ENCODE peak calls at places on chromosomes 4 and X, in nine cellular contexts. One of them, this sample, is unnamed.

GRCh38 chr4:173211222-173211621 is 42.6 kb downstream of the GALNT7 start:
- DNase-seq in left ventricle myocardium inferior: no peak
- DNase-seq in body of pancreas: no peak
- DNase-seq in CD8-positive, alpha-beta memory T cell: no peak
- DNase-seq in GM23248: no peak
- DNase-seq in right atrium auricular region: no peak
- DNase-seq in H1: no peak
- DNase-seq in heart right ventricle: no peak
- DNase-seq in caudate nucleus: no peak
- DNase-seq in this sample: no peak

GRCh38 chrX:101260435-101260834 is 30.7 kb downstream of the TAF7L start:
- DNase-seq in right atrium auricular region: no peak
- DNase-seq in CD8-positive, alpha-beta memory T cell: no peak
- DNase-seq in H1: no peak
- DNase-seq in GM23248: peak
- DNase-seq in left ventricle myocardium inferior: no peak
- DNase-seq in caudate nucleus: no peak
- DNase-seq in body of pancreas: no peak
- DNase-seq in heart right ventricle: no peak
- DNase-seq in this sample: no peak

GRCh38 chr4:154928640-154929257 is 147.7 kb downstream of the RBM46 start:
- DNase-seq in left ventricle myocardium inferior: no peak
- DNase-seq in caudate nucleus: no peak
- DNase-seq in CD8-positive, alpha-beta memory T cell: no peak
- DNase-seq in body of pancreas: no peak
- DNase-seq in right atrium auricular region: no peak
- DNase-seq in GM23248: peak
- DNase-seq in H1: no peak
- DNase-seq in heart right ventricle: no peak
- DNase-seq in this sample: no peak

GRCh38 chr4:55635282-55635681 is 816 bp downstream of the NMU start:
- DNase-seq in CD8-positive, alpha-beta memory T cell: no peak
- DNase-seq in caudate nucleus: no peak
- DNase-seq in GM23248: no peak
- DNase-seq in body of pancreas: no peak
- DNase-seq in left ventricle myocardium inferior: no peak
- DNase-seq in H1: no peak
- DNase-seq in heart right ventricle: no peak
- DNase-seq in right atrium auricular region: no peak
- DNase-seq in this sample: no peak

GRCh38 chrX:154294791-154295580 is at the start of gene TEX28:
- DNase-seq in left ventricle myocardium inferior: no peak
- DNase-seq in caudate nucleus: no peak
- DNase-seq in GM23248: no peak
- DNase-seq in CD8-positive, alpha-beta memory T cell: no peak
- DNase-seq in right atrium auricular region: no peak
- DNase-seq in body of pancreas: no peak
- DNase-seq in heart right ventricle: no peak
- DNase-seq in H1: no peak
- DNase-seq in this sample: no peak

GRCh38 chr4:110508827-110509446 is 33.0 kb downstream of the ENPEP start:
- DNase-seq in H1: no peak
- DNase-seq in right atrium auricular region: no peak
- DNase-seq in left ventricle myocardium inferior: no peak
- DNase-seq in caudate nucleus: no peak
- DNase-seq in CD8-positive, alpha-beta memory T cell: no peak
- DNase-seq in GM23248: peak
- DNase-seq in body of pancreas: no peak
- DNase-seq in heart right ventricle: no peak
- DNase-seq in this sample: no peak

GRCh38 chrX:9252182-9252581 is 212.7 kb upstream of the TBL1X start:
- DNase-seq in caudate nucleus: no peak
- DNase-seq in GM23248: no peak
- DNase-seq in CD8-positive, alpha-beta memory T cell: no peak
- DNase-seq in body of pancreas: no peak
- DNase-seq in heart right ventricle: no peak
- DNase-seq in right atrium auricular region: no peak
- DNase-seq in H1: no peak
- DNase-seq in left ventricle myocardium inferior: no peak
- DNase-seq in this sample: no peak

GRCh38 chrX:116318672-116319071 is 117.7 kb upstream of the SLC6A14 start:
- DNase-seq in H1: no peak
- DNase-seq in GM23248: no peak
- DNase-seq in heart right ventricle: no peak
- DNase-seq in body of pancreas: no peak
- DNase-seq in CD8-positive, alpha-beta memory T cell: no peak
- DNase-seq in left ventricle myocardium inferior: no peak
- DNase-seq in right atrium auricular region: no peak
- DNase-seq in caudate nucleus: no peak
- DNase-seq in this sample: no peak

GRCh38 chr4:17491196-17491595 is 20.7 kb downstream of the QDPR start:
- DNase-seq in right atrium auricular region: no peak
- DNase-seq in CD8-positive, alpha-beta memory T cell: no peak
- DNase-seq in heart right ventricle: no peak
- DNase-seq in caudate nucleus: no peak
- DNase-seq in H1: no peak
- DNase-seq in GM23248: no peak
- DNase-seq in left ventricle myocardium inferior: no peak
- DNase-seq in body of pancreas: no peak
- DNase-seq in this sample: no peak

GRCh38 chr4:132065940-132066495 is 1083.1 kb upstream of the PCDH10 start:
- DNase-seq in CD8-positive, alpha-beta memory T cell: no peak
- DNase-seq in heart right ventricle: no peak
- DNase-seq in body of pancreas: no peak
- DNase-seq in right atrium auricular region: no peak
- DNase-seq in left ventricle myocardium inferior: no peak
- DNase-seq in GM23248: no peak
- DNase-seq in caudate nucleus: no peak
- DNase-seq in H1: no peak
- DNase-seq in this sample: no peak

GRCh38 chrX:150643271-150643670 is 49.9 kb upstream of the MTMR1 start:
- DNase-seq in body of pancreas: no peak
- DNase-seq in right atrium auricular region: no peak
- DNase-seq in CD8-positive, alpha-beta memory T cell: no peak
- DNase-seq in H1: no peak
- DNase-seq in GM23248: peak
- DNase-seq in heart right ventricle: no peak
- DNase-seq in caudate nucleus: no peak
- DNase-seq in left ventricle myocardium inferior: no peak
- DNase-seq in this sample: no peak

GRCh38 chr4:52643846-52644245 is 15.3 kb downstream of the USP46 start:
- DNase-seq in heart right ventricle: peak
- DNase-seq in CD8-positive, alpha-beta memory T cell: no peak
- DNase-seq in left ventricle myocardium inferior: peak
- DNase-seq in GM23248: peak
- DNase-seq in body of pancreas: peak
- DNase-seq in right atrium auricular region: peak
- DNase-seq in caudate nucleus: no peak
- DNase-seq in H1: no peak
- DNase-seq in this sample: peak

GRCh38 chr4:55910140-55910539 is 38.6 kb upstream of the CEP135 start:
- DNase-seq in body of pancreas: no peak
- DNase-seq in left ventricle myocardium inferior: no peak
- DNase-seq in CD8-positive, alpha-beta memory T cell: no peak
- DNase-seq in caudate nucleus: no peak
- DNase-seq in GM23248: peak
- DNase-seq in right atrium auricular region: no peak
- DNase-seq in heart right ventricle: no peak
- DNase-seq in H1: no peak
- DNase-seq in this sample: no peak

GRCh38 chrX:24148535-24149345 is 789 bp upstream of the ZFX start:
- DNase-seq in GM23248: peak
- DNase-seq in heart right ventricle: no peak
- DNase-seq in H1: no peak
- DNase-seq in right atrium auricular region: no peak
- DNase-seq in CD8-positive, alpha-beta memory T cell: no peak
- DNase-seq in caudate nucleus: peak
- DNase-seq in left ventricle myocardium inferior: no peak
- DNase-seq in body of pancreas: peak
- DNase-seq in this sample: no peak

DNA sequence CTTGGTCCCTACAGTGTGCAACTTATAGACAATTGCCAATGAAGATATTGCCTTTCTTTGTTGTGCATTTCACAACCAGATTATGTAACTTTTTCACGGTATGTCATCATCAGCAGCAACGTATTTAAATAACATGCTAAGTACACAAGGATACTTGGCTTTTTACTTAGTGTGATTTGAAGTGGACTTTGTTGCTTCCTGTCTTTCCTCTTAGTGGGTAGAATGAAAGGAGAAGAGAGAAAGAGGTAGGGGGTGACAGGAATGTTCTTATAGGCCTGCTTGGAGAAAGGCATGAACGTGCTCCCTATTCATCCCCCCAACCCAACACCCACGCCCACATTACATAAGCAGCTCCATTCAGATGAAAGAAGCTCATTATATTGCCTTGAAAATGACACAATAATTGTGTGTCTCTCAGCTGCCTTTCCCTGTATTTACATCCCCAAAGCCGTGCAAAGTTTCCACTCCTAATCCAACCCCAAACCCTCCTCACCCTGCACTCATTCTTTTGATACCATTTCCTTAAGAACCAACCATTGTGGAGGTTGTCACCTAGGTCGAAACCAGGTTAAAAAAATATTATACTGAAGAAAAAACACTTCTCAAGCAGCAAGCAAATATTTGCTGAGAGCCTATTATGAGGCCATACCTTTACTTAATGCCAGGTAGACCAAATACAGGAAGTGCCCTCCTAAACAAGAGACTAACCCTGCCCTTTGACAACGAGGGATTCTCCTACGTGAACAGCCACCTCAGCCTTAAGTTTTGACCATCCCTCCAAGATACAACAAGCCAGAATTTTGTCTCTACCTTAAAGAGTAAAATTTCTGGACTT is 25.2 kb upstream of the GK start:
- DNase-seq in CD8-positive, alpha-beta memory T cell: no peak
- DNase-seq in body of pancreas: no peak
- DNase-seq in caudate nucleus: no peak
- DNase-seq in left ventricle myocardium inferior: no peak
- DNase-seq in right atrium auricular region: no peak
- DNase-seq in H1: no peak
- DNase-seq in GM23248: no peak
- DNase-seq in heart right ventricle: no peak
- DNase-seq in this sample: no peak
- H3K27ac ChIP-seq in CD8-positive, alpha-beta memory T cell: no peak
- H3K27ac ChIP-seq in body of pancreas: no peak
- H3K27ac ChIP-seq in caudate nucleus: peak
- H3K27ac ChIP-seq in left ventricle myocardium inferior: no peak
- H3K27ac ChIP-seq in right atrium auricular region: no peak
- H3K27ac ChIP-seq in H1: no peak
- H3K27ac ChIP-seq in GM23248: no peak
- H3K27ac ChIP-seq in heart right ventricle: no peak
- H3K27ac ChIP-seq in this sample: no peak

GRCh38 chr4:6782846-6783110 is 251 bp downstream of the KIAA0232 start:
- DNase-seq in CD8-positive, alpha-beta memory T cell: no peak
- DNase-seq in H1: no peak
- DNase-seq in GM23248: no peak
- DNase-seq in caudate nucleus: no peak
- DNase-seq in left ventricle myocardium inferior: no peak
- DNase-seq in body of pancreas: no peak
- DNase-seq in right atrium auricular region: no peak
- DNase-seq in heart right ventricle: no peak
- DNase-seq in this sample: no peak

GRCh38 chr4:6782147-6782845 is at the start of gene KIAA0232:
- DNase-seq in body of pancreas: peak
- DNase-seq in CD8-positive, alpha-beta memory T cell: peak
- DNase-seq in left ventricle myocardium inferior: peak
- DNase-seq in GM23248: peak
- DNase-seq in right atrium auricular region: peak
- DNase-seq in H1: peak
- DNase-seq in caudate nucleus: peak
- DNase-seq in heart right ventricle: peak
- DNase-seq in this sample: peak

GRCh38 chr4:6781561-6781960 is 966 bp upstream of the KIAA0232 start:
- DNase-seq in caudate nucleus: no peak
- DNase-seq in GM23248: no peak
- DNase-seq in left ventricle myocardium inferior: no peak
- DNase-seq in right atrium auricular region: no peak
- DNase-seq in H1: no peak
- DNase-seq in CD8-positive, alpha-beta memory T cell: no peak
- DNase-seq in body of pancreas: no peak
- DNase-seq in heart right ventricle: no peak
- DNase-seq in this sample: no peak

GRCh38 chr4:6779667-6780565 is 2.6 kb upstream of the KIAA0232 start:
- DNase-seq in caudate nucleus: no peak
- DNase-seq in heart right ventricle: no peak
- DNase-seq in H1: no peak
- DNase-seq in CD8-positive, alpha-beta memory T cell: no peak
- DNase-seq in GM23248: peak
- DNase-seq in body of pancreas: no peak
- DNase-seq in left ventricle myocardium inferior: no peak
- DNase-seq in right atrium auricular region: no peak
- DNase-seq in this sample: no peak

DNA sequence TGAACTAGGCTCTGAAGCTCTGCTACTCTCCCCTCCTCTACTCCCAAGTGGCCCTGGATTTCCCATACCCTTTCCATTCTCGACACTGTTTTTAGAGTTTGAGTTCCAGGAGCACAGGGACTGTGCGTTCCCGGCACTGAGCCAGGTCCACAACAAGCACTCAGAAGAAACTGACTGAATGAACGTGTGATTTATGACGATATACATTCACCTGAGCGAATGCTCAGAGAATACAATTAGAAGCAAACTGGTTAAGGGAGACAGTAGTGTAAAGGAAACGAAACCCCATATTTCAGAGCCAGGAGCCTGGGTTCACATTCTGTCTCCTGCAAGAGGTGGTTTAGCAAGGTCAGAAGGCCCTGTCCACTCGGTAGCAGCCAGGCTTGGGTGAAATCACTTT is 1.4 kb upstream of the KIAA0232 start:
- DNase-seq in GM23248: no peak
- DNase-seq in body of pancreas: no peak
- DNase-seq in H1: no peak
- DNase-seq in heart right ventricle: peak
- DNase-seq in CD8-positive, alpha-beta memory T cell: no peak
- DNase-seq in right atrium auricular region: no peak
- DNase-seq in left ventricle myocardium inferior: peak
- DNase-seq in caudate nucleus: no peak
- DNase-seq in this sample: peak
- H3K27ac ChIP-seq in GM23248: no peak
- H3K27ac ChIP-seq in body of pancreas: no peak
- H3K27ac ChIP-seq in H1: no peak
- H3K27ac ChIP-seq in heart right ventricle: peak
- H3K27ac ChIP-seq in CD8-positive, alpha-beta memory T cell: no peak
- H3K27ac ChIP-seq in right atrium auricular region: peak
- H3K27ac ChIP-seq in left ventricle myocardium inferior: peak
- H3K27ac ChIP-seq in caudate nucleus: peak
- H3K27ac ChIP-seq in this sample: peak

GRCh38 chr4:19213388-19213787 is 1038.3 kb upstream of the SLIT2 start:
- DNase-seq in body of pancreas: no peak
- DNase-seq in heart right ventricle: no peak
- DNase-seq in caudate nucleus: no peak
- DNase-seq in right atrium auricular region: no peak
- DNase-seq in CD8-positive, alpha-beta memory T cell: no peak
- DNase-seq in GM23248: no peak
- DNase-seq in left ventricle myocardium inferior: no peak
- DNase-seq in H1: no peak
- DNase-seq in this sample: no peak
- H3K27ac ChIP-seq in body of pancreas: no peak
- H3K27ac ChIP-seq in heart right ventricle: no peak
- H3K27ac ChIP-seq in caudate nucleus: no peak
- H3K27ac ChIP-seq in right atrium auricular region: no peak
- H3K27ac ChIP-seq in CD8-positive, alpha-beta memory T cell: no peak
- H3K27ac ChIP-seq in GM23248: no peak
- H3K27ac ChIP-seq in left ventricle myocardium inferior: no peak
- H3K27ac ChIP-seq in H1: no peak
- H3K27ac ChIP-seq in this sample: no peak

GRCh38 chr4:123555500-123556273 is 159.1 kb downstream of the SPRY1 start:
- DNase-seq in H1: no peak
- DNase-seq in left ventricle myocardium inferior: peak
- DNase-seq in body of pancreas: peak
- DNase-seq in caudate nucleus: no peak
- DNase-seq in CD8-positive, alpha-beta memory T cell: no peak
- DNase-seq in right atrium auricular region: peak
- DNase-seq in GM23248: peak
- DNase-seq in heart right ventricle: peak
- DNase-seq in this sample: peak
- H3K27ac ChIP-seq in H1: no peak
- H3K27ac ChIP-seq in left ventricle myocardium inferior: peak
- H3K27ac ChIP-seq in body of pancreas: peak
- H3K27ac ChIP-seq in caudate nucleus: peak
- H3K27ac ChIP-seq in CD8-positive, alpha-beta memory T cell: no peak
- H3K27ac ChIP-seq in right atrium auricular region: peak
- H3K27ac ChIP-seq in GM23248: peak
- H3K27ac ChIP-seq in heart right ventricle: peak
- H3K27ac ChIP-seq in this sample: peak